ENCODE peak calls at places on chromosome 2, in ten cellular contexts. H, Y, I, R, B, Z, G, P, L and K are unnamed samples. For H3K4me1, the result is how much of the 10 kb centered on the place peaks cover.

GRCh38 chr2:46981662-46982351 is 66.2 kb upstream of the MCFD2 start:
- DNase-seq in H (no peak), B (peak), Y (no peak), R (peak), P (no peak), Z (peak), L (no peak), I (no peak), G (no peak), K (no peak)

GRCh38 chr2:64866797-64867196 is 122.4 kb upstream of the SLC1A4 start:
- DNase-seq in B (peak), I (no peak), Z (no peak), L (no peak), G (no peak), Y (no peak), H (no peak), R (no peak), P (no peak), K (peak)

GRCh38 chr2:100818606-100819364 is 1.2 kb upstream of the NPAS2 start:
- DNase-seq in Z (peak), H (peak), G (peak), B (peak), L (peak), P (no peak), Y (no peak), R (peak), I (peak), K (peak)

GRCh38 chr2:181805228-181806038 is 86.1 kb upstream of the ITPRID2 start:
- DNase-seq in Y (no peak), B (no peak), I (no peak), L (no peak), Z (no peak), R (no peak), P (no peak), H (no peak), G (no peak), K (no peak)

GRCh38 chr2:190860985-190861721 is 19.5 kb upstream of the GLS start:
- DNase-seq in I (no peak), B (no peak), P (no peak), Z (no peak), R (no peak), G (no peak), L (peak), Y (no peak), H (no peak), K (no peak)

GRCh38 chr2:226130192-226130591 is 669.4 kb downstream of the IRS1 start:
- DNase-seq in P (no peak), L (peak), I (no peak), R (no peak), Z (no peak), Y (no peak), B (no peak), G (no peak), H (no peak), K (no peak)

GRCh38 chr2:223993634-223994232 is 36.5 kb downstream of the MRPL44 start:
- DNase-seq in G (peak), I (no peak), R (peak), H (peak), Y (no peak), P (no peak), Z (peak), L (peak), B (peak), K (peak)

GRCh38 chr2:134232868-134233732 is 20.8 kb upstream of the MGAT5 start:
- DNase-seq in G (no peak), H (no peak), L (no peak), I (no peak), P (no peak), R (no peak), Y (no peak), Z (no peak), B (no peak), K (no peak)

GRCh38 chr2:15527074-15527739 is 33.9 kb downstream of the NBAS start:
- DNase-seq in R (peak), H (no peak), G (no peak), P (no peak), B (no peak), I (no peak), L (peak), Z (no peak), Y (no peak), K (no peak)

GRCh38 chr2:18413794-18414396 is 146.6 kb downstream of the RDH14 start:
- DNase-seq in R (no peak), H (peak), G (no peak), Y (no peak), P (no peak), I (no peak), B (no peak), Z (no peak), L (no peak), K (no peak)

GRCh38 chr2:65103013-65103720 is 26.7 kb downstream of the RAB1A start:
- DNase-seq in B (no peak), H (no peak), I (no peak), L (no peak), G (no peak), R (no peak), P (no peak), Y (no peak), Z (no peak), K (peak)

GRCh38 chr2:215831296-215831913 is 181.9 kb downstream of the MREG start:
- DNase-seq in B (peak), P (no peak), G (no peak), H (no peak), L (no peak), I (no peak), Y (no peak), R (peak), Z (no peak), K (no peak)

GRCh38 chr2:120253021-120253882 is 600 bp downstream of the RALB start:
- DNase-seq in L (peak), P (peak), Z (peak), H (no peak), B (peak), G (peak), R (peak), I (peak), Y (no peak), K (peak)

GRCh38 chr2:188870289-188870688 is 103.9 kb upstream of the COL3A1 start:
- DNase-seq in H (no peak), P (no peak), Y (no peak), G (no peak), I (no peak), B (no peak), L (no peak), Z (no peak), R (no peak), K (no peak)

GRCh38 chr2:85393836-85394235 is 16.3 kb downstream of the CAPG start:
- DNase-seq in L (no peak), I (no peak), G (no peak), Y (no peak), H (no peak), R (no peak), Z (no peak), B (no peak), P (peak), K (no peak)

GRCh38 chr2:223760838-223761502 is 76.4 kb downstream of the AP1S3 start:
- DNase-seq in B (peak), G (peak), Z (peak), R (peak), P (peak), I (no peak), L (peak), H (peak), Y (no peak), K (no peak)

GRCh38 chr2:234178309-234179030 is 128.0 kb downstream of the SPP2 start:
- DNase-seq in Y (no peak), P (no peak), B (no peak), G (no peak), Z (no peak), H (no peak), L (no peak), I (no peak), R (no peak), K (no peak)

GRCh38 chr2:218839893-218840292 is 8.3 kb upstream of the PRKAG3 start:
- DNase-seq in P (no peak), L (no peak), Y (no peak), R (no peak), I (no peak), G (no peak), Z (no peak), B (no peak), H (no peak), K (no peak)

GRCh38 chr2:8026381-8026780 is 655.5 kb upstream of the ID2 start:
- DNase-seq in B (no peak), R (no peak), Z (no peak), P (no peak), Y (no peak), H (no peak), I (no peak), G (no peak), L (no peak), K (no peak)

GRCh38 chr2:176079851-176080539 is 3.8 kb downstream of the EVX2 start:
- DNase-seq in P (no peak), H (peak), L (peak), Y (no peak), R (no peak), G (no peak), Z (no peak), B (no peak), I (peak), K (no peak)

DNA sequence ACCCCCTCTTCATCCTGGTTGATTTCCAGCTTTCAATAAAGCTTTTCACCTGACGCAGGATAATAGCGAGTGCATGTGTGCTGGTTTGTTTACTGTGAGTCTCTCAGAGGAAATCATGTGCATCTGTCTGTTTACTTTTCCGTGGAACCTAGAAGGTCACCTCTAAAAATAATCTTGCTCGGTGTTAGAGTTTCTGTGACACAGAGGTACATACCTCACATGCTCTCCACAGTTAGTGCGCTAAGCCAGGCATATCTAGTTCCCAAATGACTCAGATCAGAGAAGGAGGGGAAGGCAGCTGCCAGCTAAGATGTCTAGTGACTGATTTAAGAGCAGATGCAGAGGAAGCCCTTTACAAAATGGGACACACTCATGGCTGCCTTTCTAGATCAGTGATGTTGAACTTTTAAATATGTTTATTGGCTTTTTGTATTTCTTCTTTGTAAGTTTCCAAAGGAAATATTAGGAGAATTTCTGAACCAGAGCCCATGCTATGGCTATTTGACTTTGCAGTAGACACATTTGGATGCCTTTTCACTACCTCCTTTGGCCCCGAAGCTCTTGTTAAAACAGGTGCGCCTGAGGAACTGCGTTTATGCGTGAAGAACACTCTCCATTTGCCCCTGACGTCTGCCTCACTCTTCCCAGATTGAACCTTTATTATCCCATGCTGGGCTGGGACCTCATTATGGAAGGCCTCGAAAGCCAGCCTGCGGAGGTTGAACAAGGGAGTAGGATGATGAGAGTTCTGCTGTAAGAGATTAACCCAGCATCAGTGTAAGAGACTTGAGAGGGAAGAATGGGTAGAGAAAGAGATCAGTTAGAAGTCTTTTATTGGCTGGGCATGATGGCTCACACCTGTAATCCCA is 145.6 kb downstream of the FAM161A start:
- DNase-seq in Z (peak), P (no peak), Y (no peak), L (no peak), I (no peak), B (no peak), R (peak), G (no peak), H (no peak), K (peak)
- TF ChIP-seq POLR2AphosphoS5 in Z (peak), P (no peak), Y (no peak), L (no peak), I (peak), B (no peak), R (no peak), G (no peak), H (no peak), K (peak)

DNA sequence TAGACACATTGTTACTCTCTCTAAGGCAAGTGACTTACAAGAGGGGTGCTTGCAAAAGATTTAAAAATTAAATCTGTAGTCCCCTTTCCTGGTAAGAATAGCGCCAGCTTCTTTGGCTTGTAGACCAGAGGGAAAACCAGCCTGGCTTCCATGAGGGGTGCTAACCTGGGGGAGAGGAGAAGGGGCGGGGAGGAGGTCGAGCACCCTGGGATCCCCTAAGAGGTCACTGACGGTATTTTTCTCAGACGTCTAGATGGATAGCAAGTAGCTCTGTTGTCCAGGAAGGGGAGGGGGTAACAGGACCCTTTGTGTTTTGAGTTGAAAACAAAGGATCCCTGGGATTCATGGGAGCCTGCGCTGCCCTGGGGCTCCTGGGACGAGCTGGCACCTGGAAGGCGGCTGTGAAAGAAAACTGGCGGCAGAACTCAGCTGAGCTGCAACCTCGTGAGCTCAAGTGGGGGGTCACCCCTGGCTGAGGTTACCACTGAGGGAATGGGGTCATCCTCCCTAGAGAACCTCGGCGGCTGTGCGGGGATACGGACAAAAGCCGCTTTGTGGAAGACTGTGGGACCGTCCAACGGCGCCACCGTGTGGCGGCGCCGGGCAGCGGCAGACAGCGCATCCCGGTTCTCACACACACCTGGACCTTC is 37.8 kb upstream of the MRPL19 start:
- DNase-seq in H (peak), R (peak), Y (peak), G (peak), L (peak), B (peak), P (peak), I (peak), Z (peak), K (peak)
- H3K4me3 ChIP-seq in H (peak), R (peak), Y (no peak), G (no peak), L (peak), B (no peak), P (no peak), I (no peak), Z (peak), K (no peak)

GRCh38 chr2:118845843-118846666 is 1.4 kb downstream of the EN1 start:
- DNase-seq in I (peak), Z (no peak), B (no peak), P (peak), L (peak), H (no peak), Y (no peak), G (no peak), R (no peak), K (no peak)
- H3K4me1 ChIP-seq in I (under half), Z (under half), B (under half), P (half or more), L (half or more), H (under half), Y (under half), G (under half), R (under half), K (under half)

DNA sequence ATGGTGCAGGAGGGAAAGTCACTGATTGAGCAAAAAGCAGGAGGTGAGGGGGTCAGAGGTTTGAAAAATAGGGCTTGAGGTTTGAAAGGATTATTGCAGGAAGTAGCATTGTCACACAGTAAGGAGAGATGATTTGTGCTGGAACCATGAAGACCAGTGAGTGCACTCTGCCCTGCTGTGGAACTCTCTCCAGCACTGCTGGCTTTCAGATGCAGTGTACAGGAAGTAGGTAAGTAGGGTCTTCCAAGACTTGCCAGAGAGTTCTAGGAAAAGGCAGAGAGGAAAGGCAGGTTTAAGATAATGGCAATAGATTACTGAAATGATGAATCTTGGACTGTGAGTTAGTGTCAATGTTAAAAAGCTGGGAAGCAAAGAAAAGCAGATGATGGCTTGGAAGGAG is 11.2 kb downstream of the SP110 start:
- DNase-seq in G (no peak), L (no peak), R (no peak), H (no peak), P (no peak), Z (no peak), B (no peak), I (no peak), Y (no peak), K (no peak)
- TF ChIP-seq POLR2AphosphoS5 in G (no peak), L (no peak), R (no peak), H (no peak), P (no peak), Z (no peak), B (no peak), I (no peak), Y (no peak), K (no peak)

GRCh38 chr2:10331033-10331701 is 28.5 kb downstream of the HPCAL1 start:
- DNase-seq in R (no peak), I (peak), H (peak), B (peak), P (peak), Z (peak), L (peak), G (peak), Y (no peak), K (no peak)

GRCh38 chr2:10333247-10333613 is 30.5 kb downstream of the HPCAL1 start:
- DNase-seq in H (no peak), B (no peak), R (no peak), P (no peak), G (no peak), Y (no peak), L (peak), I (no peak), Z (no peak), K (no peak)

GRCh38 chr2:10333966-10334365 is 31.3 kb downstream of the HPCAL1 start:
- DNase-seq in Z (no peak), P (no peak), L (no peak), Y (no peak), H (no peak), R (no peak), G (no peak), B (no peak), I (no peak), K (no peak)

GRCh38 chr2:10331702-10332401 is 29.1 kb downstream of the HPCAL1 start:
- DNase-seq in Y (no peak), L (no peak), B (peak), G (no peak), P (peak), R (no peak), H (no peak), I (no peak), Z (no peak), K (no peak)

GRCh38 chr2:10332402-10333246 is 29.9 kb downstream of the HPCAL1 start:
- DNase-seq in B (no peak), R (no peak), I (no peak), Z (no peak), H (no peak), Y (no peak), G (no peak), P (no peak), L (no peak), K (no peak)
- H3K4me3 ChIP-seq in B (no peak), R (no peak), I (no peak), Z (no peak), H (no peak), Y (no peak), G (no peak), P (no peak), L (no peak), K (no peak)